ENCODE peak calls at places on chromosomes 1 and 21, in nine cellular contexts. D is cardiac muscle cell; F is HT1080; M is EL; Q is NCI-H1092; S is T-helper 9 cell; A is activated T-helper 1 cell treated with Interleukin-2 at 50 U/mL for 16 hours; W is activated CD4-positive, alpha-beta T cell treated with anti-CD3 and anti-CD28 coated beads, Interleukin-2, amount 50 U/mL, for 4 hours; P is uterus. G is an unnamed sample.

GRCh38 chr1:59917026-59917784 is 9.4 kb downstream of the CYP2J2 start:
- DNase-seq in D (no peak), F (no peak), M (no peak), Q (no peak), S (no peak), A (no peak), W (no peak), P (no peak), G (no peak)

GRCh38 chr1:33599516-33600115 is 127.2 kb downstream of the ZSCAN20 start:
- DNase-seq in D (no peak), F (no peak), M (no peak), Q (no peak), S (no peak), A (no peak), W (no peak), P (no peak), G (peak; percentile 67)

GRCh38 chr1:108046021-108046420 is 81.0 kb upstream of the VAV3 start:
- DNase-seq in D (no peak), F (no peak), M (no peak), Q (no peak), S (no peak), A (no peak), W (no peak), P (no peak), G (no peak)

GRCh38 chr21:41902946-41903345 is 23.8 kb upstream of the PRDM15 start:
- DNase-seq in D (no peak), F (no peak), M (no peak), Q (no peak), S (no peak), A (no peak), W (no peak), P (no peak), G (no peak)

GRCh38 chr1:159934136-159935039 is 9.1 kb upstream of the TAGLN2 start:
- DNase-seq in D (no peak), F (no peak), M (no peak), Q (no peak), S (no peak), A (no peak), W (no peak), P (no peak), G (no peak)

GRCh38 chr1:58497499-58497898 is 49.0 kb downstream of the OMA1 start:
- DNase-seq in D (no peak), F (no peak), M (no peak), Q (no peak), S (no peak), A (no peak), W (no peak), P (no peak), G (no peak)

GRCh38 chr1:157105988-157106812 is 6.6 kb upstream of the ETV3L start:
- DNase-seq in D (peak; percentile 70), F (peak; percentile 92), M (peak; percentile 91), Q (no peak), S (no peak), A (no peak), W (no peak), P (no peak), G (no peak)

GRCh38 chr1:206745301-206745700 is 25.3 kb upstream of the IL19 start:
- DNase-seq in D (no peak), F (no peak), M (no peak), Q (no peak), S (no peak), A (no peak), W (no peak), P (no peak), G (no peak)

GRCh38 chr21:45146301-45146700 is 71.9 kb downstream of the ADARB1 start:
- DNase-seq in D (peak; percentile 60), F (no peak), M (no peak), Q (no peak), S (no peak), A (no peak), W (no peak), P (no peak), G (no peak)

GRCh38 chr1:202172015-202172355 is 11.6 kb upstream of the PTPN7 start:
- DNase-seq in D (no peak), F (no peak), M (no peak), Q (no peak), S (no peak), A (no peak), W (no peak), P (no peak), G (no peak)

GRCh38 chr1:213192026-213192425 is 141.0 kb downstream of the RPS6KC1 start:
- DNase-seq in D (no peak), F (no peak), M (no peak), Q (no peak), S (no peak), A (no peak), W (no peak), P (no peak), G (no peak)

GRCh38 chr1:232177438-232177837 is 452.5 kb downstream of the SIPA1L2 start:
- DNase-seq in D (no peak), F (no peak), M (no peak), Q (no peak), S (no peak), A (no peak), W (no peak), P (no peak), G (no peak)

GRCh38 chr1:21324368-21325137 is 34.3 kb upstream of the ECE1 start:
- DNase-seq in D (peak; percentile 88), F (peak; percentile 96), M (peak; percentile 95), Q (no peak), S (peak; percentile 38), A (peak; percentile 41), W (peak; percentile 67), P (peak; percentile 81), G (no peak)

GRCh38 chr1:183023601-183024351 is 556 bp downstream of the LAMC1 start:
- DNase-seq in D (peak; percentile 49), F (peak; percentile 76), M (peak; percentile 62), Q (peak; percentile 66), S (no peak), A (no peak), W (no peak), P (peak; percentile 63), G (peak; percentile 38)

GRCh38 chr1:13860023-13860422 is 160.0 kb downstream of the PRDM2 start:
- DNase-seq in D (no peak), F (no peak), M (no peak), Q (no peak), S (no peak), A (no peak), W (no peak), P (no peak), G (no peak)

GRCh38 chr1:48686159-48686558 is 90.5 kb downstream of the BEND5 start:
- DNase-seq in D (no peak), F (no peak), M (no peak), Q (no peak), S (no peak), A (no peak), W (no peak), P (no peak), G (no peak)

GRCh38 chr21:25912402-25912746 is 177.6 kb downstream of the GABPA start:
- DNase-seq in D (no peak), F (no peak), M (no peak), Q (no peak), S (no peak), A (no peak), W (no peak), P (no peak), G (no peak)

GRCh38 chr1:237562247-237562823 is 328.4 kb downstream of the ZP4 start:
- DNase-seq in D (peak; percentile 80), F (peak; percentile 74), M (peak; percentile 43), Q (peak; percentile 54), S (no peak), A (no peak), W (no peak), P (no peak), G (peak; percentile 92)

GRCh38 chr1:156711011-156711817 is 5.8 kb upstream of the CRABP2 start:
- DNase-seq in D (peak; percentile 76), F (no peak), M (peak; percentile 52), Q (no peak), S (no peak), A (no peak), W (no peak), P (peak; percentile 59), G (no peak)

GRCh38 chr1:7400566-7400965 is 370.5 kb upstream of the VAMP3 start:
- DNase-seq in D (no peak), F (no peak), M (no peak), Q (no peak), S (no peak), A (no peak), W (no peak), P (no peak), G (no peak)

GRCh38 chr1:202575906-202576653 is 134.2 kb downstream of the SYT2 start:
- DNase-seq in D (peak; percentile 42), F (no peak), M (peak; percentile 72), Q (no peak), S (no peak), A (no peak), W (no peak), P (no peak), G (no peak)

GRCh38 chr1:66527688-66528087 is 6.3 kb upstream of the SGIP1 start:
- DNase-seq in D (peak; percentile 83), F (peak; percentile 60), M (peak; percentile 83), Q (no peak), S (no peak), A (no peak), W (no peak), P (no peak), G (no peak)

GRCh38 chr21:46559291-46559983 is 45.4 kb downstream of the S100B start:
- DNase-seq in D (no peak), F (no peak), M (no peak), Q (no peak), S (peak; percentile 32), A (peak; percentile 37), W (peak; percentile 43), P (no peak), G (no peak)

GRCh38 chr1:21659099-21659923 is 9.8 kb downstream of the RAP1GAP start:
- DNase-seq in D (peak; percentile 69), F (peak; percentile 68), M (peak; percentile 49), Q (peak; percentile 83), S (peak; percentile 73), A (peak; percentile 74), W (peak; percentile 66), P (peak; percentile 62), G (peak; percentile 60)

GRCh38 chr1:208781391-208782035 is 537.3 kb upstream of the PLXNA2 start:
- DNase-seq in D (no peak), F (no peak), M (no peak), Q (peak; percentile 94), S (no peak), A (no peak), W (no peak), P (no peak), G (no peak)

GRCh38 chr1:216596298-216596947 is 126.8 kb downstream of the ESRRG start:
- DNase-seq in D (no peak), F (no peak), M (no peak), Q (no peak), S (no peak), A (no peak), W (no peak), P (no peak), G (no peak)

GRCh38 chr21:36035381-36035791 is 24.9 kb downstream of the SETD4 start:
- DNase-seq in D (no peak), F (no peak), M (no peak), Q (no peak), S (no peak), A (no peak), W (no peak), P (no peak), G (no peak)

GRCh38 chr1:88514544-88514943 is 169.5 kb upstream of the PKN2 start:
- DNase-seq in D (no peak), F (no peak), M (no peak), Q (no peak), S (no peak), A (no peak), W (no peak), P (no peak), G (no peak)

GRCh38 chr1:117825414-117825813 is 104.0 kb downstream of the GDAP2 start:
- DNase-seq in D (no peak), F (no peak), M (peak; percentile 43), Q (no peak), S (no peak), A (no peak), W (no peak), P (no peak), G (no peak)

GRCh38 chr1:38153426-38154088 is 107.0 kb upstream of the POU3F1 start:
- DNase-seq in D (no peak), F (no peak), M (no peak), Q (no peak), S (no peak), A (no peak), W (no peak), P (no peak), G (no peak)

GRCh38 chr1:23118957-23119792 is 49.5 kb downstream of the LUZP1 start:
- DNase-seq in D (peak; percentile 27), F (peak; percentile 34), M (no peak), Q (no peak), S (peak; percentile 36), A (peak; percentile 24), W (peak; percentile 22), P (no peak), G (no peak)